ENCODE peak calls at places on chromosomes 11 and 22, in five cellular contexts. L, G, E, O and M are unnamed samples.

GRCh38 chr11:27718346-27718852 is 18.1 kb upstream of the BDNF start:
- DNase-seq in L (peak), G (no peak), E (peak), O (no peak), M (peak)

GRCh38 chr22:19125011-19125410 is 2.8 kb upstream of the DGCR2 start:
- DNase-seq in L (no peak), G (no peak), E (no peak), O (no peak), M (no peak)

GRCh38 chr11:12200359-12201015 is 90.1 kb downstream of the MICAL2 start:
- DNase-seq in L (peak), G (no peak), E (peak), O (no peak), M (no peak)

GRCh38 chr22:46673205-46673604 is 53.0 kb downstream of the GRAMD4 start:
- DNase-seq in L (no peak), G (no peak), E (no peak), O (peak), M (no peak)

GRCh38 chr22:39252461-39253391 is 7.9 kb upstream of the PDGFB start:
- DNase-seq in L (no peak), G (no peak), E (no peak), O (no peak), M (no peak)

GRCh38 chr22:30390974-30391691 is 3.9 kb upstream of the RNF215 start:
- DNase-seq in L (peak), G (peak), E (peak), O (peak), M (peak)

GRCh38 chr11:9462806-9463537 is 2.2 kb downstream of the ZNF143 start:
- DNase-seq in L (no peak), G (no peak), E (no peak), O (no peak), M (no peak)

GRCh38 chr22:35352214-35353111 is 28.4 kb upstream of the HMOX1 start:
- DNase-seq in L (no peak), G (peak), E (peak), O (peak), M (no peak)

GRCh38 chr11:126345759-126346585 is 9.5 kb upstream of the ST3GAL4 start:
- DNase-seq in L (peak), G (no peak), E (peak), O (peak), M (no peak)

GRCh38 chr11:36258730-36259360 is 30.4 kb downstream of the COMMD9 start:
- DNase-seq in L (peak), G (peak), E (peak), O (peak), M (peak)

GRCh38 chr22:31639640-31640039 is 22.4 kb downstream of the PISD start:
- DNase-seq in L (no peak), G (no peak), E (peak), O (no peak), M (no peak)

GRCh38 chr11:11961399-11962028 is 46.9 kb downstream of the DKK3 start:
- DNase-seq in L (no peak), G (no peak), E (no peak), O (no peak), M (no peak)